ENCODE peak calls at places on chromosome 19, in ten cellular contexts. J, Y, U, P, V, W, G, D, T and M are unnamed samples.

GRCh38 chr19:18612772-18613588 is at the start of gene TMEM59L:
- DNase-seq in D (no peak), G (peak), V (no peak), T (no peak), U (no peak), P (no peak), J (no peak), W (peak), Y (no peak), M (no peak)

GRCh38 chr19:35533822-35534521 is 716 bp downstream of the GAPDHS start:
- DNase-seq in V (peak), J (no peak), Y (no peak), W (no peak), U (peak), D (no peak), T (no peak), G (peak), P (no peak), M (peak)

GRCh38 chr19:48249502-48250014 is 6.2 kb downstream of the CARD8 start:
- DNase-seq in P (peak), W (no peak), U (peak), J (peak), Y (no peak), V (peak), D (no peak), G (peak), T (no peak), M (no peak)

GRCh38 chr19:47446534-47447469 is 24.9 kb downstream of the SLC8A2 start:
- DNase-seq in G (peak), U (peak), J (no peak), Y (no peak), T (no peak), P (no peak), W (peak), V (no peak), D (peak), M (no peak)

GRCh38 chr19:49642488-49643035 is 553 bp downstream of the SCAF1 start:
- DNase-seq in U (no peak), W (no peak), V (no peak), Y (no peak), P (no peak), G (no peak), J (no peak), T (no peak), D (no peak), M (no peak)

GRCh38 chr19:873084-874019 is 13.9 kb downstream of the CFD start:
- DNase-seq in J (no peak), P (no peak), V (peak), Y (peak), T (no peak), U (no peak), W (no peak), G (peak), D (peak), M (no peak)

GRCh38 chr19:28176193-28176592 is 1036.8 kb downstream of the UQCRFS1 start:
- DNase-seq in D (no peak), V (no peak), J (no peak), Y (no peak), P (no peak), T (no peak), U (no peak), G (no peak), W (no peak), M (no peak)

GRCh38 chr19:34580408-34580807 is 96.6 kb downstream of the SCGB2B2 start:
- DNase-seq in D (no peak), J (no peak), W (no peak), V (no peak), U (no peak), T (no peak), P (no peak), Y (no peak), G (no peak), M (no peak)

GRCh38 chr19:29375429-29376093 is 150.2 kb upstream of the VSTM2B start:
- DNase-seq in J (no peak), D (no peak), Y (no peak), W (no peak), U (peak), T (no peak), G (no peak), V (no peak), P (no peak), M (no peak)

GRCh38 chr19:11089254-11090013 is at the start of gene LDLR:
- DNase-seq in J (peak), V (peak), D (peak), Y (no peak), U (peak), W (peak), T (peak), P (peak), G (peak), M (peak)